ENCODE peak calls at places on chromosome 19, in eight cellular contexts. One of them, this sample, is unnamed.

GRCh38 chr19:9295411-9295849 is 14.2 kb downstream of the ZNF699 start:
- DNase-seq in activated CD4-positive, alpha-beta T cell treated with anti-CD3 and anti-CD28 coated beads for 24 hours: no peak
- DNase-seq in stromal cell of bone marrow: no peak
- DNase-seq in cardiac muscle cell: no peak
- DNase-seq in activated T-helper 9 cell treated with anti-CD3 and anti-CD28 coated beads, Interleukin-2, amount 50 U/mL, for 16 hours: no peak
- DNase-seq in lower lobe of right lung: no peak
- DNase-seq in activated gamma-delta T cell treated with anti-CD3 and anti-CD28 coated beads, Interleukin-2, amount 50 U/mL, for 16 hours: no peak
- DNase-seq in A172: peak
- DNase-seq in this sample: no peak

GRCh38 chr19:32397736-32398135 is 7.8 kb upstream of the DPY19L3 start:
- DNase-seq in activated gamma-delta T cell treated with anti-CD3 and anti-CD28 coated beads, Interleukin-2, amount 50 U/mL, for 16 hours: no peak
- DNase-seq in activated CD4-positive, alpha-beta T cell treated with anti-CD3 and anti-CD28 coated beads for 24 hours: no peak
- DNase-seq in activated T-helper 9 cell treated with anti-CD3 and anti-CD28 coated beads, Interleukin-2, amount 50 U/mL, for 16 hours: no peak
- DNase-seq in lower lobe of right lung: no peak
- DNase-seq in stromal cell of bone marrow: peak
- DNase-seq in cardiac muscle cell: no peak
- DNase-seq in A172: peak
- DNase-seq in this sample: no peak

GRCh38 chr19:56764296-56764695 is 76.2 kb downstream of the PEG3 start:
- DNase-seq in lower lobe of right lung: no peak
- DNase-seq in A172: no peak
- DNase-seq in activated gamma-delta T cell treated with anti-CD3 and anti-CD28 coated beads, Interleukin-2, amount 50 U/mL, for 16 hours: no peak
- DNase-seq in activated CD4-positive, alpha-beta T cell treated with anti-CD3 and anti-CD28 coated beads for 24 hours: no peak
- DNase-seq in cardiac muscle cell: no peak
- DNase-seq in stromal cell of bone marrow: no peak
- DNase-seq in activated T-helper 9 cell treated with anti-CD3 and anti-CD28 coated beads, Interleukin-2, amount 50 U/mL, for 16 hours: no peak
- DNase-seq in this sample: no peak

GRCh38 chr19:42450314-42450934 is 7.7 kb upstream of the CXCL17 start:
- DNase-seq in lower lobe of right lung: peak
- DNase-seq in A172: peak
- DNase-seq in activated CD4-positive, alpha-beta T cell treated with anti-CD3 and anti-CD28 coated beads for 24 hours: peak
- DNase-seq in stromal cell of bone marrow: peak
- DNase-seq in cardiac muscle cell: peak
- DNase-seq in activated T-helper 9 cell treated with anti-CD3 and anti-CD28 coated beads, Interleukin-2, amount 50 U/mL, for 16 hours: peak
- DNase-seq in activated gamma-delta T cell treated with anti-CD3 and anti-CD28 coated beads, Interleukin-2, amount 50 U/mL, for 16 hours: peak
- DNase-seq in this sample: peak

GRCh38 chr19:55611300-55611982 is 6.0 kb downstream of the ZNF865 start:
- DNase-seq in activated gamma-delta T cell treated with anti-CD3 and anti-CD28 coated beads, Interleukin-2, amount 50 U/mL, for 16 hours: no peak
- DNase-seq in activated CD4-positive, alpha-beta T cell treated with anti-CD3 and anti-CD28 coated beads for 24 hours: no peak
- DNase-seq in lower lobe of right lung: no peak
- DNase-seq in A172: no peak
- DNase-seq in stromal cell of bone marrow: no peak
- DNase-seq in activated T-helper 9 cell treated with anti-CD3 and anti-CD28 coated beads, Interleukin-2, amount 50 U/mL, for 16 hours: no peak
- DNase-seq in cardiac muscle cell: no peak
- DNase-seq in this sample: no peak

GRCh38 chr19:47631681-47632446 is 22.9 kb downstream of the BICRA start:
- DNase-seq in stromal cell of bone marrow: no peak
- DNase-seq in activated CD4-positive, alpha-beta T cell treated with anti-CD3 and anti-CD28 coated beads for 24 hours: no peak
- DNase-seq in activated gamma-delta T cell treated with anti-CD3 and anti-CD28 coated beads, Interleukin-2, amount 50 U/mL, for 16 hours: no peak
- DNase-seq in A172: no peak
- DNase-seq in cardiac muscle cell: no peak
- DNase-seq in lower lobe of right lung: no peak
- DNase-seq in activated T-helper 9 cell treated with anti-CD3 and anti-CD28 coated beads, Interleukin-2, amount 50 U/mL, for 16 hours: no peak
- DNase-seq in this sample: no peak

GRCh38 chr19:16118489-16119033 is 6.9 kb downstream of the RAB8A start:
- DNase-seq in activated gamma-delta T cell treated with anti-CD3 and anti-CD28 coated beads, Interleukin-2, amount 50 U/mL, for 16 hours: no peak
- DNase-seq in stromal cell of bone marrow: no peak
- DNase-seq in cardiac muscle cell: no peak
- DNase-seq in activated T-helper 9 cell treated with anti-CD3 and anti-CD28 coated beads, Interleukin-2, amount 50 U/mL, for 16 hours: no peak
- DNase-seq in lower lobe of right lung: peak
- DNase-seq in activated CD4-positive, alpha-beta T cell treated with anti-CD3 and anti-CD28 coated beads for 24 hours: no peak
- DNase-seq in A172: no peak
- DNase-seq in this sample: no peak

GRCh38 chr19:3061214-3062161 is 807 bp downstream of the TLE5 start:
- DNase-seq in activated gamma-delta T cell treated with anti-CD3 and anti-CD28 coated beads, Interleukin-2, amount 50 U/mL, for 16 hours: peak
- DNase-seq in activated CD4-positive, alpha-beta T cell treated with anti-CD3 and anti-CD28 coated beads for 24 hours: peak
- DNase-seq in activated T-helper 9 cell treated with anti-CD3 and anti-CD28 coated beads, Interleukin-2, amount 50 U/mL, for 16 hours: peak
- DNase-seq in cardiac muscle cell: peak
- DNase-seq in stromal cell of bone marrow: no peak
- DNase-seq in A172: peak
- DNase-seq in lower lobe of right lung: peak
- DNase-seq in this sample: no peak

GRCh38 chr19:38070573-38070972 is 153.4 kb downstream of the DPF1 start:
- DNase-seq in A172: peak
- DNase-seq in activated T-helper 9 cell treated with anti-CD3 and anti-CD28 coated beads, Interleukin-2, amount 50 U/mL, for 16 hours: no peak
- DNase-seq in cardiac muscle cell: no peak
- DNase-seq in activated CD4-positive, alpha-beta T cell treated with anti-CD3 and anti-CD28 coated beads for 24 hours: no peak
- DNase-seq in stromal cell of bone marrow: no peak
- DNase-seq in activated gamma-delta T cell treated with anti-CD3 and anti-CD28 coated beads, Interleukin-2, amount 50 U/mL, for 16 hours: no peak
- DNase-seq in lower lobe of right lung: no peak
- DNase-seq in this sample: no peak

This sample was measured in HCT116.